ENCODE peak calls at places on chromosomes 7 and 10, in nine cellular contexts. U is mammary epithelial cell, B is BJ, R is GM13977, H is MM.1S, C is tibial artery, L is GM20000, F is SK-N-SH, K is bronchial epithelial cell. J is an unnamed sample.

GRCh38 chr10:71921319-71922027 is 42.7 kb upstream of the CHST3 start:
- DNase-seq in B (no peak), H (no peak), U (no peak), F (peak), C (peak), L (no peak), R (no peak), K (no peak), J (no peak)

GRCh38 chr10:98080474-98080873 is 50.1 kb upstream of the CRTAC1 start:
- DNase-seq in L (no peak), B (no peak), R (no peak), U (no peak), F (no peak), H (no peak), K (no peak), C (no peak), J (no peak)

GRCh38 chr7:157496426-157497275 is 159.8 kb downstream of the DNAJB6 start:
- DNase-seq in F (no peak), U (no peak), B (no peak), K (no peak), C (peak), R (no peak), H (no peak), L (no peak), J (no peak)

GRCh38 chr10:71396084-71396713 is 521 bp upstream of the CDH23 start:
- DNase-seq in L (peak), B (no peak), R (peak), F (peak), H (no peak), K (no peak), C (peak), U (no peak), J (peak)

GRCh38 chr7:5452470-5452899 is 28.9 kb upstream of the TNRC18 start:
- DNase-seq in F (peak), K (no peak), L (no peak), U (no peak), B (no peak), H (no peak), R (no peak), C (peak), J (no peak)

GRCh38 chr10:78318305-78318704 is 284.6 kb downstream of the RPS24 start:
- DNase-seq in K (no peak), H (no peak), R (no peak), L (no peak), U (no peak), F (no peak), B (no peak), C (no peak), J (no peak)

GRCh38 chr10:121169406-121169805 is 318.2 kb downstream of the WDR11 start:
- DNase-seq in H (no peak), L (no peak), U (no peak), C (no peak), F (no peak), B (no peak), K (no peak), R (no peak), J (no peak)

GRCh38 chr10:93438796-93439253 is 43.3 kb downstream of the MYOF start:
- DNase-seq in L (no peak), R (no peak), C (no peak), F (no peak), U (peak), B (no peak), H (no peak), K (peak), J (no peak)

GRCh38 chr7:137953692-137954470 is 48.0 kb downstream of the CREB3L2 start:
- DNase-seq in L (no peak), K (peak), C (no peak), H (no peak), B (no peak), U (peak), R (no peak), F (no peak), J (no peak)

GRCh38 chr10:69861251-69862240 is 59.8 kb downstream of the COL13A1 start:
- DNase-seq in C (no peak), H (no peak), F (no peak), L (no peak), R (no peak), U (peak), B (peak), K (peak), J (peak)

GRCh38 chr7:16431646-16432424 is 10.5 kb upstream of the CRPPA start:
- DNase-seq in B (no peak), F (peak), C (no peak), U (peak), K (peak), L (peak), H (peak), R (peak), J (peak)

GRCh38 chr7:26681819-26682418 is 182.5 kb downstream of the SKAP2 start:
- DNase-seq in U (no peak), L (peak), R (peak), C (no peak), K (peak), F (peak), B (no peak), H (peak), J (peak)

GRCh38 chr7:102046373-102047117 is 229.1 kb downstream of the CUX1 start:
- DNase-seq in H (no peak), R (no peak), L (no peak), U (no peak), K (no peak), C (no peak), F (no peak), B (no peak), J (no peak)

GRCh38 chr7:117871778-117872538 is 1.3 kb downstream of the CTTNBP2 start:
- DNase-seq in U (no peak), B (no peak), C (peak), K (no peak), H (no peak), R (peak), L (no peak), F (peak), J (no peak)

GRCh38 chr7:24732646-24733413 is 24.4 kb downstream of the GSDME start:
- DNase-seq in K (peak), L (no peak), R (no peak), C (no peak), U (peak), F (no peak), H (peak), B (peak), J (peak)

GRCh38 chr7:24685706-24686105 is 71.6 kb downstream of the GSDME start:
- DNase-seq in K (no peak), F (no peak), B (no peak), R (no peak), L (no peak), C (no peak), H (no peak), U (no peak), J (no peak)

GRCh38 chr10:127325506-127325905 is 129.1 kb upstream of the INSYN2A start:
- DNase-seq in B (no peak), R (no peak), C (no peak), F (no peak), U (no peak), L (no peak), H (no peak), K (no peak), J (no peak)

GRCh38 chr7:33325754-33326484 is 196.6 kb downstream of the BBS9 start:
- DNase-seq in K (no peak), F (no peak), B (no peak), L (no peak), H (no peak), R (no peak), C (no peak), U (no peak), J (no peak)

DNA sequence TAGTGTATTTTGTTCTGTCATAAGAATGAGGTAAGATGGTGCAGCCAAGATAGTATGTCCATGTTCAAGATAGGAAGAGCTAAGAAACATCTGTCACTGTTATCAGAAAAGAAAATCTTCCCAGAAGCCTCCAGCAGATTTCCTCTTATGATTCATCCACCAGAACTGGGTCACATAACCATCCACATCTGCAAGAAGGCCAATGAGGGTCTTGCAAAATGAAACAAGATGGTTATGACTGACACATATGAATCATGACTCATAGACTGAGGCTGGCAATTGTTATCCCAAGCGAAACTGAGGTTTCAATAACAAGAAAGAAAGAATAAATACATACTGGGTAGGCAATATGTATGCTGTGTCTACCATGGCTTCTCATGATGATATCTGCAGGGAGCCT is 30.3 kb downstream of the CCNJ start:
- DNase-seq in C (no peak), L (no peak), U (peak), H (no peak), B (no peak), R (no peak), K (peak), F (no peak), J (peak)
- TF ChIP-seq CTCF in C (no peak), L (no peak), U (no peak), H (no peak), B (no peak), R (no peak), K (no peak), F (no peak), J (no peak)

GRCh38 chr10:58870070-58870469 is 306.4 kb upstream of the PHYHIPL start:
- DNase-seq in H (no peak), L (no peak), F (no peak), R (no peak), C (no peak), K (no peak), B (no peak), U (no peak), J (no peak)
- TF ChIP-seq CTCF in H (no peak), L (no peak), F (no peak), R (no peak), C (no peak), K (no peak), B (no peak), U (no peak), J (no peak)

DNA sequence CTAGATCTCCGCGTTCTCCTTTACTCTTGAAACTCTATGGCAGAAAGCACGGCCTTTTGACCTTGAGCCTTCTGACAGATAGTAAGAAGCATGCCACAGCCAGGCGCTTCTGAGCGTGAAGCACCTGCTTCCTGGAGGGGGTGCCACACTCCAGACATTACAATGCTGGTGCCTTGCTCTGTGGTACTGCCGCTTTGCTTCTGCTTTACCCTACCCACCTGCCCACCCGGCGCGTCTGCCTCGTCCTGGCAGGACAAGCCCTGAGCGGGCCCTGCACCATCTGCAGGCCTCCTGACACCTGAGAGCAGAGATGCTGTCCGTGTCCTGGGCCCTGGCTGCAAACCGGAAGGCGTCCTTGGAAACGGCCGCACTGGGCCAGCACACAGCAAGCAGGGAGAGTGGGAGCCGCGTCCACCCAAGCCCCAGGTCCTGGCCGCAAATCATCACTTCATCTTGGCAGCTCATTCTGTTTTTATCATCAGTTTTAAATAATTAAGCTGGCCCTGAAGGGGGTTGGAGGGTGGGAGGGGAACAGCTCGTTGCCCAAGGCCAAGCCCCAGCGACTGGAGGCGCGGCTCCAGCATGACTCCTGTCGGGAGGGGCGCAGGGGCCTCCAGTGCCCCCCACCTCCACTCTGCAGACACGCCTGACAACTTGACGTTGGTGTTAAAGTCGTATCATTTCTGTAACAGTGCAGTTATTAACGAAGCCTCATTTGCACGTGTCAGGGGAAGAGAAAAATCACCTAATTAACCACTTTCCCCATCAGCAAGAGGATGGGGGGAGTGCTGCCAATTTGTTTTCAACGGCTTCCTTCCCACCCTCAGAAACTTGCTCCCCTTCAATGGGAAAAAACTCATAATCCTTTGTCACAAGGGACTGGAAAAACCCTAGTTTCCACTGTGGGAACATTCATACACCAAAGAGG is 132.2 kb downstream of the MAD1L1 start:
- DNase-seq in U (no peak), F (peak), C (no peak), K (no peak), L (peak), H (no peak), B (no peak), R (peak), J (peak)
- TF ChIP-seq CTCF in U (no peak), F (no peak), C (no peak), K (no peak), L (peak), H (no peak), B (no peak), R (peak), J (peak)

DNA sequence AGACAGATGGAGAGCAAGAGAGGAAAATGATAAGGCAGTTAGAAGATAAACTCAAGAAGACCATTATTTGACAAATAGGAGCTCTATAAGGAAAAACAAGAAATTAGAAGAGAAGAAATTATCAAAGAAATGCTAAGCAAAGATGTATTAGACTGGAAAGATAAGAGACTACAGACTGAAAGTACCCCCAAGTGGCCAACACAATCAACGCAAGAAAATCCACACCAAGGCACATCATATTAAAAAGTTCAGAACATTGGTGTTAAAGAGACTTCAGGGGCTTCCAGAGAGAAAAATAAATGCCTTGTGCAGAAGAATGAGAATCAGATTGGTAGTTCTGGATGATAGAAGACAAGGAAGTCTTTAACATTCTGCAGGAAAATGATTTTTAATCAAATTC is 46.0 kb downstream of the SH2D4B start:
- DNase-seq in L (no peak), C (no peak), H (no peak), R (no peak), F (no peak), U (no peak), K (no peak), B (no peak), J (no peak)
- TF ChIP-seq CTCF in L (no peak), C (no peak), H (no peak), R (peak), F (no peak), U (no peak), K (no peak), B (no peak), J (no peak)